ENCODE peak calls at places on chromosome 21, in seven cellular contexts. S is foreskin fibroblast; I is neuronal stem cell; F is NCI-H1092 treated with DMSO at 0.1 percent for 48 hours; M is WTC11; L is stimulated activated CD8-positive, alpha-beta memory T cell treated with anti-CD3 and anti-CD28 coated beads, Interleukin-15, amount 100 ng/mL, for 48 hours; T is A673. N is an unnamed sample.
A peak's percentile ranks its signal among the peaks of the same experiment; 100 is the strongest.

GRCh38 chr21:38984568-38984967 is 178.8 kb downstream of the ETS2 start:
- DNase-seq in S (no peak), I (no peak), F (no peak), M (no peak), L (no peak), T (no peak), N (no peak)

GRCh38 chr21:32412162-32412997 is at the start of gene EVA1C:
- DNase-seq in S (peak; percentile 43), I (no peak), F (no peak), M (peak; percentile 60), L (peak; percentile 68), T (peak; percentile 63), N (peak; percentile 81)

GRCh38 chr21:46564391-46564790 is 40.5 kb downstream of the S100B start:
- DNase-seq in S (no peak), I (no peak), F (no peak), M (no peak), L (no peak), T (peak; percentile 19), N (no peak)

GRCh38 chr21:44984428-44984791 is 44.6 kb downstream of the SLX9 start:
- DNase-seq in S (no peak), I (no peak), F (no peak), M (no peak), L (no peak), T (no peak), N (no peak)

GRCh38 chr21:14070968-14071367 is 139.8 kb downstream of the LIPI start:
- DNase-seq in S (no peak), I (no peak), F (no peak), M (no peak), L (no peak), T (no peak), N (no peak)

GRCh38 chr21:16418663-16419062 is 688.9 kb downstream of the USP25 start:
- DNase-seq in S (no peak), I (no peak), F (no peak), M (no peak), L (no peak), T (no peak), N (no peak)

GRCh38 chr21:46097826-46098286 is at the start of gene COL6A2:
- DNase-seq in S (peak; percentile 83), I (peak; percentile 54), F (no peak), M (peak; percentile 77), L (peak; percentile 40), T (peak; percentile 54), N (peak; percentile 73)

GRCh38 chr21:33367309-33367973 is 35.8 kb upstream of the IFNGR2 start:
- DNase-seq in S (no peak), I (no peak), F (no peak), M (no peak), L (no peak), T (no peak), N (no peak)

GRCh38 chr21:19541612-19542011 is 1138.0 kb upstream of the TMPRSS15 start:
- DNase-seq in S (no peak), I (no peak), F (no peak), M (no peak), L (no peak), T (no peak), N (no peak)

GRCh38 chr21:41156128-41156527 is 11.8 kb upstream of the BACE2 start:
- DNase-seq in S (no peak), I (no peak), F (no peak), M (no peak), L (no peak), T (no peak), N (no peak)

GRCh38 chr21:26843912-26844257 is 1.3 kb downstream of the ADAMTS1 start:
- DNase-seq in S (no peak), I (peak; percentile 35), F (no peak), M (no peak), L (no peak), T (peak; percentile 45), N (no peak)

GRCh38 chr21:37868896-37869295 is 47.4 kb downstream of the KCNJ6 start:
- DNase-seq in S (peak; percentile 78), I (no peak), F (no peak), M (no peak), L (no peak), T (no peak), N (no peak)

GRCh38 chr21:28979092-28979491 is 13.6 kb downstream of the LTN1 start:
- DNase-seq in S (no peak), I (no peak), F (no peak), M (no peak), L (no peak), T (no peak), N (no peak)

GRCh38 chr21:42554251-42554937 is 40.7 kb downstream of the SLC37A1 start:
- DNase-seq in S (no peak), I (no peak), F (no peak), M (peak; percentile 32), L (no peak), T (no peak), N (no peak)

GRCh38 chr21:26570203-26570602 is 2.9 kb downstream of the CYYR1 start:
- DNase-seq in S (no peak), I (no peak), F (no peak), M (no peak), L (no peak), T (peak; percentile 32), N (no peak)

GRCh38 chr21:44993321-44994015 is 53.6 kb downstream of the SLX9 start:
- DNase-seq in S (no peak), I (no peak), F (no peak), M (no peak), L (no peak), T (no peak), N (no peak)

GRCh38 chr21:25997788-25998611 is 172.6 kb downstream of the APP start:
- DNase-seq in S (no peak), I (peak; percentile 65), F (peak; percentile 97), M (peak; percentile 23), L (no peak), T (peak; percentile 20), N (no peak)

GRCh38 chr21:15730484-15731242 is 881 bp downstream of the USP25 start:
- DNase-seq in S (no peak), I (peak; percentile 30), F (peak; percentile 55), M (no peak), L (no peak), T (no peak), N (no peak)

GRCh38 chr21:43609501-43610340 is 49.6 kb downstream of the HSF2BP start:
- DNase-seq in S (no peak), I (no peak), F (peak; percentile 99), M (no peak), L (no peak), T (peak; percentile 90), N (no peak)

GRCh38 chr21:42021751-42022430 is 11.7 kb upstream of the ZBTB21 start:
- DNase-seq in S (no peak), I (peak; percentile 76), F (peak; percentile 82), M (peak; percentile 54), L (no peak), T (no peak), N (no peak)

GRCh38 chr21:37074195-37074510 is 1.1 kb downstream of the TTC3 start:
- DNase-seq in S (no peak), I (no peak), F (peak; percentile 22), M (no peak), L (no peak), T (peak; percentile 22), N (no peak)

GRCh38 chr21:42179316-42179715 is 39.6 kb upstream of the ABCG1 start:
- DNase-seq in S (no peak), I (no peak), F (no peak), M (no peak), L (no peak), T (no peak), N (no peak)

GRCh38 chr21:46572850-46573249 is 32.0 kb downstream of the S100B start:
- DNase-seq in S (no peak), I (no peak), F (no peak), M (no peak), L (no peak), T (no peak), N (no peak)

GRCh38 chr21:44368711-44369446 is 15.5 kb downstream of the TRPM2 start:
- DNase-seq in S (no peak), I (no peak), F (no peak), M (peak; percentile 62), L (no peak), T (no peak), N (no peak)

GRCh38 chr21:29189358-29189757 is 58.9 kb downstream of the MAP3K7CL start:
- DNase-seq in S (no peak), I (no peak), F (no peak), M (no peak), L (no peak), T (no peak), N (no peak)

GRCh38 chr21:25710550-25710949 is 24.2 kb downstream of the ATP5PF start:
- DNase-seq in S (no peak), I (no peak), F (no peak), M (no peak), L (no peak), T (no peak), N (no peak)

GRCh38 chr21:37338671-37339526 is 27.7 kb upstream of the DYRK1A start:
- DNase-seq in S (peak; percentile 93), I (no peak), F (no peak), M (no peak), L (no peak), T (peak; percentile 43), N (no peak)

GRCh38 chr21:41861255-41861654 is 17.9 kb downstream of the PRDM15 start:
- DNase-seq in S (no peak), I (no peak), F (no peak), M (no peak), L (no peak), T (no peak), N (no peak)

GRCh38 chr21:36310016-36310415 is 10.0 kb upstream of the MORC3 start:
- DNase-seq in S (no peak), I (no peak), F (no peak), M (no peak), L (peak; percentile 46), T (no peak), N (peak; percentile 16)

GRCh38 chr21:44428281-44428942 is 26.9 kb upstream of the LRRC3 start:
- DNase-seq in S (no peak), I (no peak), F (no peak), M (peak; percentile 78), L (peak; percentile 20), T (peak; percentile 39), N (peak; percentile 54)

GRCh38 chr21:23858878-23859277 is 1748.4 kb downstream of the MRPL39 start:
- DNase-seq in S (no peak), I (no peak), F (no peak), M (no peak), L (no peak), T (no peak), N (no peak)

GRCh38 chr21:37061926-37062591 is 10.8 kb downstream of the PIGP start:
- DNase-seq in S (no peak), I (no peak), F (no peak), M (no peak), L (no peak), T (no peak), N (no peak)